ENCODE peak calls at places on chromosome 6, in seven cellular contexts. L is stimulated activated CD8-positive, alpha-beta memory T cell treated with anti-CD3 and anti-CD28 coated beads, Interleukin-2, amount 100 ng/mL, for 1 hour; F is SK-N-MC; W is stomach; Y is effector memory CD4-positive, alpha-beta T cell; T is A549; I is neural crest cell. O is an unnamed sample.

GRCh38 chr6:88708197-88708744 is 255.1 kb downstream of the RNGTT start:
- DNase-seq in L (no peak), F (no peak), W (no peak), Y (no peak), T (no peak), I (no peak), O (peak)

GRCh38 chr6:96991618-96992355 is 67.3 kb downstream of the KLHL32 start:
- DNase-seq in L (no peak), F (no peak), W (no peak), Y (no peak), T (no peak), I (no peak), O (no peak)

GRCh38 chr6:165729307-165729936 is 66.4 kb upstream of the PDE10A start:
- DNase-seq in L (no peak), F (no peak), W (peak), Y (no peak), T (peak), I (peak), O (peak)

GRCh38 chr6:39841291-39841690 is 49.1 kb downstream of the DAAM2 start:
- DNase-seq in L (no peak), F (no peak), W (no peak), Y (no peak), T (no peak), I (no peak), O (no peak)

GRCh38 chr6:108119212-108120141 is 44.9 kb upstream of the OSTM1 start:
- DNase-seq in L (no peak), F (no peak), W (no peak), Y (no peak), T (no peak), I (no peak), O (no peak)

GRCh38 chr6:110232456-110232855 is 52.2 kb downstream of the CDC40 start:
- DNase-seq in L (no peak), F (no peak), W (no peak), Y (no peak), T (no peak), I (no peak), O (no peak)

GRCh38 chr6:135268740-135269139 is 87.6 kb downstream of the MYB start:
- DNase-seq in L (no peak), F (no peak), W (no peak), Y (no peak), T (no peak), I (no peak), O (no peak)

GRCh38 chr6:30060634-30060981 is 457 bp upstream of the POLR1H start:
- DNase-seq in L (no peak), F (no peak), W (no peak), Y (no peak), T (no peak), I (no peak), O (peak)

GRCh38 chr6:147434508-147434907 is 74.0 kb upstream of the SAMD5 start:
- DNase-seq in L (no peak), F (no peak), W (no peak), Y (no peak), T (no peak), I (no peak), O (no peak)

GRCh38 chr6:159094444-159095252 is 49.9 kb upstream of the TAGAP start:
- DNase-seq in L (no peak), F (no peak), W (no peak), Y (no peak), T (no peak), I (no peak), O (no peak)

GRCh38 chr6:47922391-47922790 is 140.6 kb downstream of the OPN5 start:
- DNase-seq in L (no peak), F (no peak), W (no peak), Y (no peak), T (no peak), I (peak), O (no peak)

GRCh38 chr6:157094038-157094437 is 229.3 kb downstream of the TMEM242 start:
- DNase-seq in L (no peak), F (no peak), W (no peak), Y (no peak), T (no peak), I (no peak), O (no peak)

GRCh38 chr6:168908166-168908565 is 345.5 kb downstream of the THBS2 start:
- DNase-seq in L (no peak), F (no peak), W (no peak), Y (no peak), T (no peak), I (no peak), O (no peak)

O was measured in left lobe of liver.